ENCODE peak calls at places on chromosome 1, in nine cellular contexts. L is activated CD4-positive, alpha-beta T cell treated with anti-CD3 and anti-CD28 coated beads, Interleukin-2, amount 50 U/mL, for 1 hour; P is right lobe of liver; N is ACHN; V is CD4-positive, CD25-positive, alpha-beta regulatory T cell; A is cardiac muscle cell; G is GM12864; I is activated naive CD8-positive, alpha-beta T cell treated with anti-CD3 and anti-CD28 coated beads for 36 hours; C is left ventricle myocardium inferior. T is an unnamed sample.
A peak's percentile ranks its signal among the peaks of the same experiment; 100 is the strongest.

GRCh38 chr1:115908565-115909334 is 67.6 kb upstream of the SLC22A15 start:
- DNase-seq in C (no peak), V (no peak), N (no peak), G (no peak), I (no peak), L (no peak), A (no peak), P (no peak), T (no peak)

GRCh38 chr1:186482661-186483255 is 21.8 kb upstream of the PDC start:
- DNase-seq in A (peak; percentile 89), N (peak; percentile 72), P (no peak), C (peak; percentile 33), V (peak; percentile 56), L (peak; percentile 25), I (peak; percentile 58), G (peak; percentile 26), T (no peak)

GRCh38 chr1:206572835-206573771 is 39.2 kb downstream of the EIF2D start:
- DNase-seq in I (no peak), C (no peak), L (no peak), A (no peak), P (no peak), G (no peak), N (no peak), V (no peak), T (no peak)

GRCh38 chr1:77459881-77460280 is 178.1 kb downstream of the AK5 start:
- DNase-seq in N (no peak), L (no peak), C (no peak), P (no peak), I (no peak), A (peak; percentile 45), V (no peak), G (no peak), T (no peak)

GRCh38 chr1:64929221-64929620 is 37.1 kb downstream of the JAK1 start:
- DNase-seq in A (no peak), I (no peak), C (no peak), L (no peak), G (no peak), V (no peak), N (no peak), P (no peak), T (no peak)

GRCh38 chr1:179195374-179195773 is 34.1 kb downstream of the ABL2 start:
- DNase-seq in C (no peak), G (no peak), I (no peak), A (no peak), L (no peak), N (no peak), P (no peak), V (no peak), T (no peak)

GRCh38 chr1:103250441-103250861 is 142.1 kb upstream of the COL11A1 start:
- DNase-seq in A (no peak), V (no peak), G (no peak), N (peak; percentile 2), I (no peak), L (no peak), C (no peak), P (no peak), T (no peak)

GRCh38 chr1:163170975-163171676 is 31.6 kb downstream of the RGS5 start:
- DNase-seq in N (peak; percentile 65), V (no peak), P (no peak), I (no peak), C (no peak), A (peak; percentile 65), G (no peak), L (no peak), T (no peak)

GRCh38 chr1:97489834-97490233 is 431.0 kb downstream of the DPYD start:
- DNase-seq in V (peak; percentile 18), C (no peak), A (peak; percentile 75), G (no peak), N (peak; percentile 40), I (no peak), P (no peak), L (no peak), T (no peak)

GRCh38 chr1:81183157-81183952 is 617.4 kb upstream of the ADGRL2 start:
- DNase-seq in L (no peak), G (no peak), P (no peak), A (no peak), I (no peak), N (no peak), C (no peak), V (no peak), T (no peak)

GRCh38 chr1:163744488-163744887 is 422.7 kb downstream of the NUF2 start:
- DNase-seq in G (no peak), C (no peak), N (no peak), I (no peak), L (no peak), A (no peak), V (no peak), P (no peak), T (no peak)

GRCh38 chr1:172069535-172069934 is 228.2 kb downstream of the DNM3 start:
- DNase-seq in G (no peak), I (no peak), N (no peak), A (peak; percentile 59), C (no peak), P (no peak), V (no peak), L (no peak), T (no peak)

GRCh38 chr1:233057836-233058235 is 107.4 kb downstream of the NTPCR start:
- DNase-seq in A (no peak), P (no peak), C (no peak), L (no peak), V (no peak), I (no peak), G (no peak), N (no peak), T (no peak)

GRCh38 chr1:248881261-248881660 is 22.4 kb upstream of the ZNF692 start:
- DNase-seq in V (no peak), L (no peak), P (no peak), G (no peak), N (no peak), C (no peak), A (no peak), I (no peak), T (no peak)

GRCh38 chr1:160353223-160353622 is 10.0 kb downstream of the NCSTN start:
- DNase-seq in N (no peak), C (no peak), A (no peak), P (no peak), I (no peak), G (no peak), V (no peak), L (no peak), T (no peak)

GRCh38 chr1:19775317-19775716 is 24.4 kb downstream of the TMCO4 start:
- DNase-seq in C (no peak), I (no peak), L (no peak), P (no peak), V (no peak), N (no peak), A (no peak), G (no peak), T (no peak)

GRCh38 chr1:213326666-213327317 is 275.8 kb downstream of the RPS6KC1 start:
- DNase-seq in N (peak; percentile 29), G (no peak), V (no peak), A (peak; percentile 91), I (no peak), P (no peak), C (peak; percentile 48), L (no peak), T (no peak)

GRCh38 chr1:180586671-180587155 is 27.9 kb downstream of the OVAAL start:
- DNase-seq in L (no peak), N (peak; percentile 29), A (peak; percentile 46), G (no peak), V (peak; percentile 40), I (no peak), C (no peak), P (no peak), T (no peak)

GRCh38 chr1:18158731-18159130 is 51.1 kb downstream of the IGSF21 start:
- DNase-seq in N (no peak), A (no peak), L (no peak), I (no peak), V (no peak), P (no peak), C (no peak), G (no peak), T (no peak)

GRCh38 chr1:156801409-156802121 is 15.1 kb downstream of the SH2D2A start:
- DNase-seq in I (no peak), N (no peak), L (no peak), P (no peak), G (no peak), A (peak; percentile 95), C (peak; percentile 31), V (no peak), T (no peak)

GRCh38 chr1:234531181-234532132 is 52.5 kb upstream of the TARBP1 start:
- DNase-seq in V (no peak), L (no peak), I (no peak), A (peak; percentile 91), N (no peak), C (peak; percentile 70), G (no peak), P (no peak), T (no peak)

GRCh38 chr1:116130376-116130775 is 19.2 kb downstream of the MAB21L3 start:
- DNase-seq in V (no peak), C (no peak), N (no peak), I (no peak), L (no peak), P (no peak), G (no peak), A (no peak), T (no peak)

GRCh38 chr1:78070758-78071157 is 25.0 kb downstream of the GIPC2 start:
- DNase-seq in N (peak; percentile 61), I (no peak), L (no peak), C (no peak), G (no peak), P (no peak), V (peak; percentile 14), A (peak; percentile 31), T (no peak)

GRCh38 chr1:244246334-244246733 is 195.3 kb downstream of the ZBTB18 start:
- DNase-seq in N (no peak), V (no peak), C (no peak), I (no peak), G (no peak), A (no peak), P (no peak), L (no peak), T (no peak)

GRCh38 chr1:93585059-93585966 is 96.3 kb downstream of the BCAR3 start:
- DNase-seq in V (no peak), N (no peak), P (peak; percentile 99), I (no peak), G (no peak), L (no peak), A (peak; percentile 82), C (peak; percentile 93), T (no peak)

GRCh38 chr1:50295553-50295952 is 127.7 kb downstream of the DMRTA2 start:
- DNase-seq in P (no peak), G (no peak), L (no peak), I (no peak), N (no peak), V (no peak), C (no peak), A (no peak), T (no peak)

GRCh38 chr1:72915581-72915980 is 633.2 kb upstream of the NEGR1 start:
- DNase-seq in G (no peak), L (no peak), C (no peak), V (no peak), A (no peak), P (no peak), N (no peak), I (no peak), T (no peak)

GRCh38 chr1:68111804-68112436 is 61.5 kb upstream of the DIRAS3 start:
- DNase-seq in A (peak; percentile 94), P (no peak), V (no peak), G (no peak), I (no peak), L (no peak), C (peak; percentile 67), N (peak; percentile 76), T (no peak)

GRCh38 chr1:170725326-170725725 is 61.4 kb downstream of the PRRX1 start:
- DNase-seq in G (no peak), V (no peak), L (no peak), P (no peak), N (no peak), I (no peak), C (no peak), A (no peak), T (no peak)

GRCh38 chr1:5105744-5106143 is 451.3 kb downstream of the AJAP1 start:
- DNase-seq in C (no peak), V (no peak), A (no peak), G (no peak), L (no peak), P (no peak), I (no peak), N (no peak), T (no peak)

GRCh38 chr1:62280150-62280549 is 39.1 kb downstream of the KANK4 start:
- DNase-seq in A (no peak), N (no peak), L (no peak), V (no peak), G (no peak), I (no peak), P (no peak), C (no peak), T (no peak)

T was measured in central memory CD4-positive, alpha-beta T cell.